ENCODE peak calls at places on chromosomes 6 and 20, in six cellular contexts. Z is GM23248; C is activated T-cell treated with anti-CD3 and anti-CD28 coated beads for 1 hour; Y is NCI-H2029; G is ovary; I is stimulated activated CD4-positive, alpha-beta T cell treated with anti-CD3 and anti-CD28 coated beads, Interleukin-4, amount 100 ng/mL, for 1 hour. R is an unnamed sample.

GRCh38 chr20:44720617-44720993 is 5.4 kb downstream of the CCN5 start:
- DNase-seq in Y (no peak), G (peak; percentile 41), C (no peak), I (no peak), Z (peak; percentile 93), R (peak; percentile 77)

GRCh38 chr6:66568271-66568670 is 861.2 kb upstream of the EYS start:
- DNase-seq in Z (no peak), Y (no peak), C (no peak), G (no peak), I (no peak), R (no peak)

GRCh38 chr6:90295854-90296345 is 743 bp downstream of the BACH2 start:
- DNase-seq in Z (peak; percentile 74), C (peak; percentile 52), G (peak; percentile 86), Y (peak; percentile 32), I (peak; percentile 66), R (peak; percentile 80)

GRCh38 chr6:117840541-117840983 is 66.5 kb upstream of the SLC35F1 start:
- DNase-seq in I (no peak), G (no peak), Z (peak; percentile 60), C (no peak), Y (no peak), R (no peak)

GRCh38 chr6:157724960-157725741 is 97.9 kb upstream of the SNX9 start:
- DNase-seq in C (no peak), G (no peak), Z (no peak), I (no peak), Y (no peak), R (no peak)

GRCh38 chr20:21433329-21433890 is 36.1 kb upstream of the NKX2-4 start:
- DNase-seq in Y (no peak), C (no peak), I (no peak), Z (peak; percentile 68), G (no peak), R (no peak)

GRCh38 chr6:40674170-40674569 is 87.0 kb upstream of the LRFN2 start:
- DNase-seq in C (no peak), Z (no peak), G (no peak), I (no peak), Y (peak; percentile 74), R (no peak)

GRCh38 chr6:133991096-133991593 is 38.1 kb downstream of the TBPL1 start:
- DNase-seq in Y (no peak), I (no peak), Z (peak; percentile 58), G (no peak), C (no peak), R (no peak)

GRCh38 chr6:32254761-32255211 is 30.9 kb upstream of the NOTCH4 start:
- DNase-seq in C (no peak), I (no peak), Y (no peak), Z (no peak), G (no peak), R (no peak)

GRCh38 chr6:52362443-52363221 is 681 bp downstream of the PAQR8 start:
- DNase-seq in Z (peak; percentile 57), I (peak; percentile 50), G (peak; percentile 68), Y (no peak), C (peak; percentile 24), R (peak; percentile 27)

GRCh38 chr20:8901237-8902025 is 167.5 kb upstream of the PLCB4 start:
- DNase-seq in Y (no peak), G (peak; percentile 15), I (no peak), C (no peak), Z (peak; percentile 20), R (peak; percentile 90)

GRCh38 chr20:19699132-19699971 is 58.7 kb upstream of the RIN2 start:
- DNase-seq in Z (peak; percentile 79), G (no peak), C (no peak), Y (no peak), I (no peak), R (no peak)

GRCh38 chr6:44289726-44290125 is 19.5 kb downstream of the TMEM151B start:
- DNase-seq in Y (no peak), Z (no peak), C (no peak), G (no peak), I (no peak), R (no peak)

GRCh38 chr20:17935186-17935585 is 33.4 kb downstream of the SNX5 start:
- DNase-seq in I (no peak), Z (peak; percentile 29), G (no peak), Y (no peak), C (no peak), R (no peak)

GRCh38 chr6:33390767-33391277 is 801 bp upstream of the KIFC1 start:
- DNase-seq in Y (no peak), Z (no peak), C (no peak), G (no peak), I (no peak), R (no peak)

GRCh38 chr6:101296184-101296583 is 97.3 kb upstream of the GRIK2 start:
- DNase-seq in Y (peak; percentile 2), I (no peak), G (no peak), C (no peak), Z (peak; percentile 75), R (no peak)

GRCh38 chr6:43070028-43070632 is 6.0 kb upstream of the PTK7 start:
- DNase-seq in I (no peak), C (no peak), Y (no peak), G (no peak), Z (peak; percentile 77), R (no peak)

GRCh38 chr6:94052754-94053153 is 633.4 kb upstream of the EPHA7 start:
- DNase-seq in G (no peak), C (no peak), Z (no peak), Y (no peak), I (no peak), R (no peak)

GRCh38 chr20:12068146-12068545 is 150.5 kb downstream of the BTBD3 start:
- DNase-seq in G (no peak), I (no peak), C (no peak), Z (no peak), Y (no peak), R (no peak)

GRCh38 chr6:138571585-138572199 is 72.4 kb upstream of the NHSL1 start:
- DNase-seq in Z (peak; percentile 48), I (no peak), G (no peak), C (no peak), Y (no peak), R (no peak)